ENCODE peak calls at places on chromosome 2, in six cellular contexts. Z is choroid plexus epithelial cell, I is Ammon's horn, O is Calu3, V is SJSA1, F is epithelial cell of esophagus. G is an unnamed sample.

GRCh38 chr2:114661926-114662670 is 219.7 kb downstream of the DPP10 start:
- DNase-seq in Z (no peak), I (peak; percentile 30), O (no peak), V (peak; percentile 36), F (no peak), G (no peak)

GRCh38 chr2:8500124-8501054 is 181.5 kb upstream of the ID2 start:
- DNase-seq in Z (peak; percentile 6), I (no peak), O (no peak), V (no peak), F (peak; percentile 18), G (no peak)

GRCh38 chr2:19038096-19039015 is 320.1 kb downstream of the OSR1 start:
- DNase-seq in Z (peak; percentile 66), I (no peak), O (no peak), V (peak; percentile 49), F (peak; percentile 85), G (peak; percentile 78)

GRCh38 chr2:84450288-84451227 is 8.5 kb downstream of the SUCLG1 start:
- DNase-seq in Z (no peak), I (no peak), O (no peak), V (no peak), F (no peak), G (no peak)

GRCh38 chr2:58122540-58122939 is 75.9 kb downstream of the VRK2 start:
- DNase-seq in Z (no peak), I (no peak), O (no peak), V (no peak), F (no peak), G (no peak)

GRCh38 chr2:2199841-2200240 is 131.2 kb downstream of the MYT1L start:
- DNase-seq in Z (no peak), I (no peak), O (no peak), V (no peak), F (no peak), G (no peak)

GRCh38 chr2:141015339-141016047 is 1115.3 kb downstream of the LRP1B start:
- DNase-seq in Z (peak; percentile 65), I (peak; percentile 84), O (no peak), V (no peak), F (no peak), G (no peak)

GRCh38 chr2:159557437-159558034 is 58.8 kb downstream of the BAZ2B start:
- DNase-seq in Z (peak; percentile 61), I (no peak), O (peak; percentile 7), V (no peak), F (peak; percentile 54), G (peak; percentile 35)

GRCh38 chr2:236982693-236983092 is 103.0 kb upstream of the COPS8 start:
- DNase-seq in Z (no peak), I (no peak), O (no peak), V (peak; percentile 13), F (no peak), G (no peak)

GRCh38 chr2:196128749-196129148 is 42.6 kb downstream of the STK17B start:
- DNase-seq in Z (no peak), I (no peak), O (no peak), V (no peak), F (no peak), G (no peak)

GRCh38 chr2:162586311-162586710 is 242.4 kb downstream of the GCA start:
- DNase-seq in Z (no peak), I (no peak), O (no peak), V (no peak), F (no peak), G (no peak)

GRCh38 chr2:135974036-135974435 is 11.4 kb downstream of the DARS1 start:
- DNase-seq in Z (no peak), I (no peak), O (no peak), V (no peak), F (no peak), G (no peak)